ENCODE peak calls at places on chromosomes 12 and 14, in four cellular contexts. Q, P, F and D are unnamed samples.

GRCh38 chr14:86777950-86778602 is 1214.9 kb downstream of the GALC start:
- DNase-seq in Q (no peak), P (no peak), F (no peak), D (peak; percentile 17)

GRCh38 chr12:98320026-98320425 is 195.4 kb upstream of the TMPO start:
- DNase-seq in Q (no peak), P (no peak), F (no peak), D (no peak)

GRCh38 chr12:14741942-14742341 is 45.5 kb upstream of the GUCY2C start:
- DNase-seq in Q (no peak), P (no peak), F (no peak), D (no peak)

GRCh38 chr12:127429556-127429955 is 837.4 kb upstream of the TMEM132C start:
- DNase-seq in Q (no peak), P (no peak), F (no peak), D (no peak)

GRCh38 chr14:74932401-74932901 is 9.4 kb upstream of the RPS6KL1 start:
- DNase-seq in Q (no peak), P (no peak), F (no peak), D (no peak)

GRCh38 chr14:97319691-97320090 is 522.5 kb downstream of the VRK1 start:
- DNase-seq in Q (no peak), P (no peak), F (no peak), D (no peak)

GRCh38 chr14:34407951-34408350 is 54.1 kb downstream of the SPTSSA start:
- DNase-seq in Q (no peak), P (no peak), F (no peak), D (no peak)

GRCh38 chr14:99928963-99929362 is 135.8 kb downstream of the EML1 start:
- DNase-seq in Q (no peak), P (no peak), F (no peak), D (peak; percentile 15)

GRCh38 chr12:25972783-25973182 is 14.3 kb downstream of the RASSF8 start:
- DNase-seq in Q (no peak), P (no peak), F (no peak), D (no peak)

GRCh38 chr14:94100847-94101246 is 9.7 kb upstream of the IFI27 start:
- DNase-seq in Q (no peak), P (no peak), F (peak; percentile 12), D (no peak)

GRCh38 chr14:99792551-99793212 is 531 bp upstream of the EML1 start:
- DNase-seq in Q (peak; percentile 39), P (no peak), F (peak; percentile 16), D (no peak)

GRCh38 chr12:92330654-92331053 is 185.0 kb upstream of the BTG1 start:
- DNase-seq in Q (no peak), P (no peak), F (no peak), D (no peak)

GRCh38 chr14:68809524-68809923 is 16.7 kb upstream of the ZFP36L1 start:
- DNase-seq in Q (no peak), P (no peak), F (no peak), D (no peak)

GRCh38 chr12:77796775-77797174 is 33.9 kb upstream of the NAV3 start:
- DNase-seq in Q (no peak), P (no peak), F (no peak), D (no peak)

GRCh38 chr12:66453111-66453510 is 150.8 kb downstream of the HELB start:
- DNase-seq in Q (peak; percentile 96), P (no peak), F (no peak), D (peak; percentile 93)

GRCh38 chr14:101593411-101594181 is 32.3 kb downstream of the DIO3 start:
- DNase-seq in Q (no peak), P (no peak), F (no peak), D (no peak)

GRCh38 chr12:41190360-41190759 is 2.2 kb downstream of the PDZRN4 start:
- DNase-seq in Q (peak; percentile 81), P (no peak), F (peak; percentile 44), D (peak; percentile 64)

GRCh38 chr12:113955109-113955970 is 10.8 kb downstream of the RBM19 start:
- DNase-seq in Q (peak; percentile 16), P (no peak), F (peak; percentile 70), D (peak; percentile 11)

GRCh38 chr14:25953532-25954144 is 644.2 kb downstream of the NOVA1 start:
- DNase-seq in Q (no peak), P (no peak), F (no peak), D (no peak)

GRCh38 chr14:102500190-102500661 is 9.3 kb downstream of the ANKRD9 start:
- DNase-seq in Q (no peak), P (no peak), F (no peak), D (no peak)

GRCh38 chr14:56782701-56783100 is 27.6 kb downstream of the OTX2 start:
- DNase-seq in Q (no peak), P (no peak), F (no peak), D (peak; percentile 39)

GRCh38 chr12:54261817-54262402 is 18.0 kb downstream of the CBX5 start:
- DNase-seq in Q (no peak), P (no peak), F (no peak), D (no peak)

GRCh38 chr12:11482955-11483354 is 87.6 kb upstream of the PRB2 start:
- DNase-seq in Q (no peak), P (no peak), F (no peak), D (no peak)

GRCh38 chr12:116200812-116201211 is 76.7 kb downstream of the MED13L start:
- DNase-seq in Q (no peak), P (no peak), F (no peak), D (no peak)

GRCh38 chr12:1217191-1217949 is 226.3 kb downstream of the ERC1 start:
- DNase-seq in Q (peak; percentile 83), P (no peak), F (peak; percentile 31), D (peak; percentile 97)

GRCh38 chr12:67698711-67699603 is 50.4 kb downstream of the DYRK2 start:
- DNase-seq in Q (no peak), P (no peak), F (no peak), D (no peak)

GRCh38 chr12:31728289-31728916 is 418 bp downstream of the AMN1 start:
- DNase-seq in Q (no peak), P (no peak), F (peak; percentile 52), D (peak; percentile 96)

GRCh38 chr14:86639146-86639545 is 1109.2 kb downstream of the FLRT2 start:
- DNase-seq in Q (no peak), P (no peak), F (no peak), D (no peak)

GRCh38 chr12:10722502-10722904 is 620 bp downstream of the YBX3 start:
- DNase-seq in Q (peak; percentile 67), P (no peak), F (no peak), D (peak; percentile 4)

GRCh38 chr12:91863702-91864101 is 281.9 kb downstream of the BTG1 start:
- DNase-seq in Q (no peak), P (no peak), F (no peak), D (no peak)

GRCh38 chr14:70213721-70214282 is 25.1 kb upstream of the SLC8A3 start:
- DNase-seq in Q (no peak), P (no peak), F (no peak), D (no peak)

GRCh38 chr14:75720828-75721227 is 59.8 kb downstream of the TTLL5 start:
- DNase-seq in Q (no peak), P (no peak), F (no peak), D (no peak)

GRCh38 chr12:130788515-130788914 is 50.5 kb downstream of the STX2 start:
- DNase-seq in Q (no peak), P (no peak), F (no peak), D (no peak)

GRCh38 chr12:63419119-63419518 is 249.2 kb downstream of the DPY19L2 start:
- DNase-seq in Q (peak; percentile 18), P (no peak), F (peak; percentile 24), D (peak; percentile 75)

GRCh38 chr12:39931231-39931630 is 174.7 kb downstream of the SLC2A13 start:
- DNase-seq in Q (peak; percentile 14), P (no peak), F (no peak), D (peak; percentile 29)

GRCh38 chr12:44334347-44334746 is 498.5 kb downstream of the TMEM117 start:
- DNase-seq in Q (no peak), P (no peak), F (no peak), D (no peak)

GRCh38 chr12:7161811-7162210 is 27.7 kb upstream of the PEX5 start:
- DNase-seq in Q (no peak), P (no peak), F (no peak), D (no peak)

GRCh38 chr14:90630407-90630806 is 185.8 kb downstream of the TTC7B start:
- DNase-seq in Q (no peak), P (no peak), F (no peak), D (no peak)

GRCh38 chr14:100298551-100299237 is 7.5 kb downstream of the SLC25A29 start:
- DNase-seq in Q (no peak), P (no peak), F (no peak), D (no peak)